ENCODE peak calls at places on chromosomes 3 and 15, in four cellular contexts. A is heart left ventricle, O is right lobe of liver, W is trophoblast cell. U is an unnamed sample. For H3K36me3, the result is how much of the 10 kb centered on the place peaks cover.

GRCh38 chr3:182255095-182255600 is 538.2 kb upstream of the ATP11B start:
- DNase-seq in W (no peak), A (no peak), O (no peak), U (no peak)

GRCh38 chr3:140850210-140850955 is 91.3 kb upstream of the SLC25A36 start:
- DNase-seq in O (no peak), A (no peak), W (no peak), U (no peak)

GRCh38 chr15:100877551-100877950 is 2.1 kb upstream of the ALDH1A3 start:
- DNase-seq in A (no peak), W (peak), O (no peak), U (no peak)

GRCh38 chr15:78140296-78140695 is 8.9 kb upstream of the IDH3A start:
- DNase-seq in W (no peak), A (no peak), O (no peak), U (peak)

GRCh38 chr3:51304230-51304629 is 80.9 kb upstream of the MANF start:
- DNase-seq in W (no peak), O (no peak), A (no peak), U (no peak)

GRCh38 chr15:35281515-35281914 is 196.4 kb upstream of the NANOGP8 start:
- DNase-seq in A (no peak), W (no peak), O (no peak), U (no peak)

GRCh38 chr15:92902723-92903587 is 2.8 kb downstream of the CHD2 start:
- DNase-seq in W (peak), O (no peak), A (no peak), U (no peak)

GRCh38 chr15:101121511-101122090 is 130.2 kb downstream of the CHSY1 start:
- DNase-seq in O (peak), A (peak), W (peak), U (peak)

GRCh38 chr15:100083572-100083971 is 258.2 kb downstream of the ADAMTS17 start:
- DNase-seq in O (no peak), W (no peak), A (no peak), U (no peak)

GRCh38 chr15:55907797-55908196 is 85.6 kb downstream of the NEDD4 start:
- DNase-seq in O (no peak), A (no peak), W (peak), U (no peak)

GRCh38 chr3:181561605-181562031 is 150.1 kb upstream of the SOX2 start:
- DNase-seq in O (no peak), W (no peak), A (no peak), U (no peak)

GRCh38 chr3:113629941-113630340 is 66.5 kb downstream of the USF3 start:
- DNase-seq in A (no peak), O (no peak), W (no peak), U (no peak)

GRCh38 chr15:90469723-90470122 is 60.0 kb upstream of the CRTC3 start:
- DNase-seq in W (no peak), O (no peak), A (no peak), U (no peak)
- H3K36me3 ChIP-seq in W (under half), O (under half), A (half or more), U (half or more)

GRCh38 chr15:90883971-90884718 is at the start of gene FES:
- DNase-seq in W (peak), O (peak), A (peak), U (peak)

GRCh38 chr15:90885432-90886290 is 1.4 kb downstream of the FES start:
- DNase-seq in O (peak), W (peak), A (peak), U (peak)

GRCh38 chr15:90884719-90885431 is 571 bp downstream of the FES start:
- DNase-seq in A (no peak), O (peak), W (no peak), U (no peak)

GRCh38 chr15:90887037-90887481 is 2.8 kb downstream of the FES start:
- DNase-seq in A (no peak), W (peak), O (peak), U (no peak)

GRCh38 chr15:90886291-90886614 is 1.9 kb downstream of the FES start:
- DNase-seq in A (no peak), W (no peak), O (no peak), U (no peak)
- H3K4me3 ChIP-seq in A (peak), W (no peak), O (no peak), U (no peak)

DNA sequence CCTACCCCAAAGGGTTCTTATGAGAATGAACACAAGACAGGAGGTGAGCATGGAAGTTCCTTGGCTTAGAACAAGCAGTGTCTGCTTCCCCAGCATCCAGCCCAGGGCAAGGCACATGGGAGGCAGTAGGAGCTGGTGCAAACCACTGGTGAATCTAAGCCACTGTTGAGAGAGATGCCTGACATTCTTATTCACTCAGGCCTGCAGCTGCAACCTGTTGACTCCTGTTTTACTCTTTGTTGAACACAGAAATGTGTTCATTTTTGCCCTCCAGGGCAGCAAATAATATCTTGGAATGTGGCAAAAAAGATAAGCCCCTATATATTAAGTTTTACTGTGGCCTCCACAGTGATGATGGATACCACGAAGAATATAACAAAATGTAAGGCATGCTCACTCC is 8.9 kb upstream of the PAK6 start:
- DNase-seq in W (peak), O (no peak), A (no peak), U (no peak)
- H3K36me3 ChIP-seq in W (under half), O (under half), A (under half), U (under half)

GRCh38 chr3:165622356-165622755 is 214.9 kb downstream of the BCHE start:
- DNase-seq in A (no peak), W (no peak), O (no peak), U (no peak)

GRCh38 chr3:165619077-165619476 is 218.1 kb downstream of the BCHE start:
- DNase-seq in A (no peak), O (no peak), W (no peak), U (no peak)

DNA sequence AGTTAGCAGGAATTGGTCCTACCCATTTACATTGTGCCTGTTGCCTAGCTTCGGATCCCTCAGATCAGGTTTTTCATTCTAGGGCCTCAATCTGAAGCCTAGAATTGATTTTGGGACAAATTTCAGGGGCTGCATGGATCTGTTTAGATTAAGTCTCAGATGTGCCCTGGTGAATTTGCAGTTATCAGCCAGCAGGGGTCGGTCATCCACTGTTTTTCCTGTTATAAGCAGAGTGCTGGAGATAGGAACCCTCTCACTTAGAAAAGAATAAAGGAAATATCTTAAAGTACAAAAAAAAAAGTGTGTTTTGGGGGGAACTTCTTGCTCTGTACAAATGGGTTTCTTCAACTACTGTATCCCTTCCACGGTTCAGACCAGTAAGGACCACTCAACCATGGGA is 212.5 kb downstream of the BCHE start:
- DNase-seq in A (no peak), W (no peak), O (no peak), U (no peak)
- H3K4me3 ChIP-seq in A (no peak), W (no peak), O (no peak), U (no peak)

DNA sequence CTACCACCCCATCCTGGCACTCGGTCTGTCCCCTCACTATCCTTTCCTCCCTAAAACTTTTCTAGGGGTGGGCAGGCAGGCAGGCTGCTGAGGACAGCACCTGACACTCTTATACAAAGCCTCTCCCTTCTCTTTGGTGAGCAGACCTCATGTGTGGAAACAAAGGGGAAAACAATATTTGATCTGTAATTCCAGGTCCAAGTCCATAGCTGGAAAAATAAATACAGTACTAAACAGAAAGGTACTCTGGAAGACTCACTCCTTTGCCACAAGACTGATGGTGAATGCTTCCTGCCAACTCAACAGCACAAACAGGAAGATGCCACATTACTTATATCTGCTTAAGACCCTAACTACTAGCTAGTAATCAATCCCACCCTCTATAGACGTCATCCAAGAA is 44.0 kb upstream of the CSPG5 start:
- DNase-seq in O (no peak), A (no peak), W (no peak), U (no peak)
- H3K36me3 ChIP-seq in O (under half), A (half or more), W (under half), U (under half)

GRCh38 chr3:46883252-46884185 is 6.0 kb downstream of the PTH1R start:
- DNase-seq in A (no peak), O (no peak), W (peak), U (no peak)

GRCh38 chr3:46882377-46883015 is 5.0 kb downstream of the PTH1R start:
- DNase-seq in W (peak), O (no peak), A (no peak), U (no peak)

GRCh38 chr3:46880884-46881818 is 3.6 kb downstream of the PTH1R start:
- DNase-seq in A (no peak), O (no peak), W (no peak), U (no peak)

GRCh38 chr3:46884427-46884826 is 6.9 kb downstream of the PTH1R start:
- DNase-seq in O (no peak), W (no peak), A (no peak), U (no peak)

GRCh38 chr3:46881819-46882376 is 4.4 kb downstream of the PTH1R start:
- DNase-seq in A (no peak), O (no peak), W (peak), U (no peak)
- H3K4me3 ChIP-seq in A (peak), O (peak), W (peak), U (peak)

GRCh38 chr15:76282451-76282850 is 28.8 kb downstream of the ETFA start:
- DNase-seq in A (no peak), W (no peak), O (no peak), U (no peak)
- H3K36me3 ChIP-seq in A (half or more), W (under half), O (half or more), U (under half)